ENCODE peak calls at places on chromosomes 3 and 15, in eight cellular contexts. D is body of pancreas, B is PC-3, A is SK-N-MC, Z is breast epithelium, S is psoas muscle, W is ovary, L is right cardiac atrium. P is an unnamed sample.

GRCh38 chr15:88621789-88622604 is 857 bp downstream of the AEN start:
- DNase-seq in D (no peak), B (peak), A (no peak), Z (no peak), S (no peak), W (no peak), L (no peak), P (no peak)

GRCh38 chr3:185290266-185290665 is 36.4 kb upstream of the EHHADH start:
- DNase-seq in D (no peak), B (no peak), A (no peak), Z (no peak), S (no peak), W (no peak), L (no peak), P (no peak)

GRCh38 chr3:58164199-58164879 is 46.4 kb downstream of the DNASE1L3 start:
- DNase-seq in D (peak), B (peak), A (no peak), Z (peak), S (no peak), W (peak), L (peak), P (no peak)

GRCh38 chr3:78148986-78149717 is 1109.3 kb downstream of the ROBO2 start:
- DNase-seq in D (no peak), B (peak), A (no peak), Z (no peak), S (no peak), W (no peak), L (no peak), P (no peak)

GRCh38 chr15:60905587-60905986 is 323.5 kb downstream of the RORA start:
- DNase-seq in D (peak), B (no peak), A (no peak), Z (no peak), S (no peak), W (no peak), L (no peak), P (peak)

GRCh38 chr3:71052725-71053124 is 530.8 kb downstream of the FOXP1 start:
- DNase-seq in D (no peak), B (no peak), A (no peak), Z (no peak), S (no peak), W (no peak), L (no peak), P (no peak)

GRCh38 chr15:76349301-76350070 is 12.9 kb downstream of the ISL2 start:
- DNase-seq in D (no peak), B (peak), A (no peak), Z (no peak), S (no peak), W (no peak), L (no peak), P (no peak)

GRCh38 chr15:75197062-75197630 is 4.5 kb upstream of the C15orf39 start:
- DNase-seq in D (no peak), B (no peak), A (no peak), Z (no peak), S (no peak), W (no peak), L (no peak), P (peak)

GRCh38 chr3:59684766-59685165 is 634.9 kb upstream of the CFAP20DC start:
- DNase-seq in D (no peak), B (no peak), A (no peak), Z (no peak), S (no peak), W (no peak), L (no peak), P (no peak)

GRCh38 chr3:111846717-111847116 is 12.3 kb upstream of the PHLDB2 start:
- DNase-seq in D (no peak), B (peak), A (no peak), Z (no peak), S (no peak), W (no peak), L (no peak), P (no peak)

GRCh38 chr15:78570710-78571109 is 5.4 kb downstream of the CHRNA5 start:
- DNase-seq in D (no peak), B (no peak), A (no peak), Z (no peak), S (no peak), W (no peak), L (no peak), P (no peak)

GRCh38 chr3:123286308-123287023 is 84.7 kb downstream of the SEC22A start:
- DNase-seq in D (peak), B (peak), A (no peak), Z (no peak), S (peak), W (no peak), L (no peak), P (peak)

GRCh38 chr3:25117005-25117593 is 311.0 kb upstream of the RARB start:
- DNase-seq in D (no peak), B (no peak), A (no peak), Z (no peak), S (no peak), W (no peak), L (no peak), P (no peak)

GRCh38 chr15:40823572-40824343 is 4.8 kb downstream of the PPP1R14D start:
- DNase-seq in D (no peak), B (peak), A (no peak), Z (no peak), S (no peak), W (no peak), L (no peak), P (no peak)

GRCh38 chr3:133475245-133476010 is 75.6 kb downstream of the BFSP2 start:
- DNase-seq in D (no peak), B (no peak), A (no peak), Z (no peak), S (no peak), W (no peak), L (no peak), P (peak)

GRCh38 chr15:39362832-39363561 is 217.9 kb upstream of the THBS1 start:
- DNase-seq in D (no peak), B (no peak), A (no peak), Z (no peak), S (no peak), W (no peak), L (no peak), P (no peak)

GRCh38 chr3:57227930-57228733 is 603 bp downstream of the APPL1 start:
- DNase-seq in D (peak), B (peak), A (no peak), Z (peak), S (peak), W (peak), L (peak), P (peak)

GRCh38 chr15:100097342-100097899 is 244.4 kb downstream of the ADAMTS17 start:
- DNase-seq in D (no peak), B (no peak), A (no peak), Z (no peak), S (no peak), W (no peak), L (no peak), P (no peak)

GRCh38 chr3:8579101-8579500 is 65.5 kb downstream of the SSUH2 start:
- DNase-seq in D (no peak), B (no peak), A (no peak), Z (no peak), S (no peak), W (no peak), L (no peak), P (no peak)

GRCh38 chr3:45597166-45597565 is 2.6 kb downstream of the LIMD1 start:
- DNase-seq in D (peak), B (peak), A (no peak), Z (no peak), S (peak), W (no peak), L (peak), P (no peak)

GRCh38 chr3:49353022-49353421 is 5.1 kb downstream of the GPX1 start:
- DNase-seq in D (no peak), B (peak), A (no peak), Z (no peak), S (no peak), W (no peak), L (no peak), P (no peak)

GRCh38 chr3:177358968-177359600 is 161.8 kb upstream of the TBL1XR1 start:
- DNase-seq in D (peak), B (peak), A (no peak), Z (no peak), S (peak), W (peak), L (peak), P (peak)

DNA sequence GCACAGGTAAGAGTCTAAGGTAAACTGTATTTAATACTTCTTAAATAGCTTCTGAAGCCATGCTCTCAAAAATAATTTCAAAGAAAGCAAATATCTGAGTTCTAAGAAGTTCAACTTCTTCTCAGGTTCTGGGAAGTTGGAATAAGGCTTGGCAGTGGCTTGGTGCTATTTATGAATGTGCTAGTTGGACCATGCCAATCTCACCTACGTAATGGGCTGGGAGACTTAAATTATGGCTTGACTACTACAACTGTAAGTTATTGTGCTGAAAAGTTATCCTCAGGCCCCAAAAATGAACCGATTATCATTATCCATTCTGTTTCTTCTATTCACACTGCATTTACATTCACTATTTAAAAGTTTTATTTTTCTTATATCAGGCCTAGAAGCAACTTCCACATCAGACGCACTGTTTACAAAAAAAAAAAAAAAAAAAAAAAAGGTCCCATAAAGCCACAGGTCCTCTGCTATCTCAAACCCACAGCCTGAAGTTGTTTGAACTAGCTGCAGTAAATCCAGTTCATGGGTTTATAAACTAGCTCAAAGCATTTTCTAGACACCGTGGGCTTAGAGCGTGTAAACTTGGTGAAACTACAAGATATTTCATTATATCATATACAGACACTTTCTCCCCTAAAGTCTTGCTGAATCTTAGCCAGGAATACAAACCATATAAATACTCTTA is 3.4 kb downstream of the LRIG1 start:
- DNase-seq in D (no peak), B (no peak), A (no peak), Z (no peak), S (no peak), W (no peak), L (no peak), P (no peak)
- H3K4me3 ChIP-seq in D (no peak), B (no peak), A (peak), Z (no peak), S (peak), W (no peak), L (peak), P (no peak)

GRCh38 chr3:196263819-196264218 is 23.7 kb downstream of the PCYT1A start:
- DNase-seq in D (no peak), B (no peak), A (no peak), Z (no peak), S (no peak), W (no peak), L (no peak), P (no peak)

GRCh38 chr3:196273655-196274054 is 13.9 kb downstream of the PCYT1A start:
- DNase-seq in D (no peak), B (no peak), A (no peak), Z (no peak), S (no peak), W (no peak), L (peak), P (no peak)

GRCh38 chr3:196272826-196273225 is 14.7 kb downstream of the PCYT1A start:
- DNase-seq in D (no peak), B (no peak), A (no peak), Z (no peak), S (peak), W (no peak), L (no peak), P (no peak)

GRCh38 chr3:196270499-196270898 is 17.0 kb downstream of the PCYT1A start:
- DNase-seq in D (no peak), B (no peak), A (no peak), Z (no peak), S (no peak), W (no peak), L (no peak), P (no peak)

GRCh38 chr3:196268270-196269163 is 19.0 kb downstream of the PCYT1A start:
- DNase-seq in D (no peak), B (peak), A (peak), Z (no peak), S (no peak), W (no peak), L (peak), P (no peak)
- H3K27ac ChIP-seq in D (no peak), B (peak), A (peak), Z (no peak), S (no peak), W (no peak), L (no peak), P (no peak)

GRCh38 chr3:64266065-64266874 is 41.0 kb upstream of the PRICKLE2 start:
- DNase-seq in D (peak), B (peak), A (no peak), Z (no peak), S (no peak), W (no peak), L (no peak), P (no peak)
- H3K4me3 ChIP-seq in D (no peak), B (peak), A (no peak), Z (peak), S (peak), W (peak), L (peak), P (peak)

GRCh38 chr3:174423936-174424335 is 435.2 kb upstream of the NAALADL2 start:
- DNase-seq in D (no peak), B (no peak), A (no peak), Z (no peak), S (no peak), W (no peak), L (no peak), P (no peak)
- H3K27ac ChIP-seq in D (no peak), B (no peak), A (no peak), Z (no peak), S (no peak), W (no peak), L (no peak), P (no peak)